ENCODE peak calls at places on chromosomes 3 and 15, in five cellular contexts. G, M, X, N and C are unnamed samples.
A peak's percentile ranks its signal among the peaks of the same experiment; 100 is the strongest.

GRCh38 chr3:171184372-171184771 is 157.9 kb upstream of the SLC2A2 start:
- DNase-seq in G (no peak), M (no peak), X (peak; percentile 50), N (no peak), C (no peak)

GRCh38 chr3:115932807-115933206 is 309.5 kb downstream of the GAP43 start:
- DNase-seq in G (no peak), M (no peak), X (peak; percentile 22), N (no peak), C (no peak)

GRCh38 chr15:77070500-77071337 is at the start of gene TSPAN3:
- DNase-seq in G (peak; percentile 92), M (peak; percentile 75), X (peak; percentile 95), N (peak; percentile 92), C (peak; percentile 74)

GRCh38 chr3:120203016-120203415 is 82.0 kb downstream of the GPR156 start:
- DNase-seq in G (no peak), M (peak; percentile 57), X (no peak), N (peak; percentile 62), C (no peak)

GRCh38 chr3:41716391-41716910 is 245.5 kb downstream of the ULK4 start:
- DNase-seq in G (no peak), M (no peak), X (no peak), N (peak; percentile 44), C (no peak)

GRCh38 chr15:90645873-90646605 is 71.1 kb upstream of the BLM start:
- DNase-seq in G (no peak), M (no peak), X (no peak), N (no peak), C (no peak)

GRCh38 chr15:85766007-85766831 is 28.5 kb downstream of the KLHL25 start:
- DNase-seq in G (no peak), M (no peak), X (no peak), N (no peak), C (peak; percentile 38)

GRCh38 chr15:101024709-101025108 is 105.6 kb downstream of the LRRK1 start:
- DNase-seq in G (no peak), M (no peak), X (no peak), N (no peak), C (no peak)

GRCh38 chr15:88834211-88834812 is 31.1 kb downstream of the ACAN start:
- DNase-seq in G (peak; percentile 49), M (peak; percentile 31), X (no peak), N (peak; percentile 45), C (no peak)

GRCh38 chr15:29568840-29569532 is 253.3 kb downstream of the TJP1 start:
- DNase-seq in G (no peak), M (peak; percentile 69), X (no peak), N (peak; percentile 70), C (no peak)

GRCh38 chr15:58505581-58505980 is 73.8 kb downstream of the LIPC start:
- DNase-seq in G (no peak), M (peak; percentile 3), X (no peak), N (peak; percentile 50), C (no peak)

GRCh38 chr3:66038726-66039589 is at the start of gene MAGI1:
- DNase-seq in G (peak; percentile 81), M (peak; percentile 92), X (peak; percentile 87), N (peak; percentile 85), C (peak; percentile 82)

GRCh38 chr15:56736308-56736707 is 3.0 kb upstream of the ZNF280D start:
- DNase-seq in G (no peak), M (peak; percentile 42), X (no peak), N (peak; percentile 19), C (no peak)

GRCh38 chr3:170493712-170494182 is 75.1 kb downstream of the CLDN11 start:
- DNase-seq in G (no peak), M (peak; percentile 43), X (no peak), N (no peak), C (no peak)

GRCh38 chr3:134312072-134312872 is 61.6 kb upstream of the RYK start:
- DNase-seq in G (no peak), M (peak; percentile 80), X (peak; percentile 29), N (peak; percentile 27), C (no peak)

GRCh38 chr3:169627073-169627472 is 36.4 kb downstream of the MECOM start:
- DNase-seq in G (no peak), M (no peak), X (no peak), N (no peak), C (no peak)

GRCh38 chr15:79172032-79172481 is 81.5 kb upstream of the RASGRF1 start:
- DNase-seq in G (no peak), M (no peak), X (no peak), N (no peak), C (no peak)

GRCh38 chr15:89756897-89757296 is 5.8 kb upstream of the MESP1 start:
- DNase-seq in G (no peak), M (no peak), X (no peak), N (peak; percentile 91), C (no peak)

GRCh38 chr3:12483364-12483763 is 916 bp upstream of the TSEN2 start:
- DNase-seq in G (no peak), M (peak; percentile 20), X (no peak), N (peak; percentile 35), C (no peak)

GRCh38 chr15:56234804-56235203 is 8.9 kb downstream of the RFX7 start:
- DNase-seq in G (no peak), M (no peak), X (no peak), N (no peak), C (no peak)

GRCh38 chr15:43517354-43518072 is at the start of gene MAP1A:
- DNase-seq in G (peak; percentile 45), M (peak; percentile 40), X (no peak), N (no peak), C (no peak)

GRCh38 chr3:61682671-61683408 is 121.5 kb downstream of the PTPRG start:
- DNase-seq in G (no peak), M (peak; percentile 23), X (peak; percentile 41), N (no peak), C (no peak)

GRCh38 chr15:63402498-63403253 is 21.0 kb upstream of the CA12 start:
- DNase-seq in G (no peak), M (peak; percentile 49), X (no peak), N (peak; percentile 70), C (no peak)

GRCh38 chr3:51393564-51393963 is 2.5 kb downstream of the RBM15B start:
- DNase-seq in G (no peak), M (no peak), X (no peak), N (no peak), C (no peak)

GRCh38 chr15:48627260-48627969 is 18.1 kb downstream of the FBN1 start:
- DNase-seq in G (no peak), M (peak; percentile 54), X (no peak), N (peak; percentile 40), C (no peak)

GRCh38 chr3:69865920-69866679 is 126.8 kb downstream of the MITF start:
- DNase-seq in G (no peak), M (peak; percentile 78), X (no peak), N (no peak), C (no peak)

GRCh38 chr15:87850916-87851315 is 405.6 kb downstream of the NTRK3 start:
- DNase-seq in G (no peak), M (no peak), X (no peak), N (no peak), C (no peak)

GRCh38 chr15:37907136-37907535 is 27.3 kb upstream of the TMCO5A start:
- DNase-seq in G (no peak), M (peak; percentile 64), X (no peak), N (peak; percentile 71), C (no peak)

GRCh38 chr3:149188494-149188893 is 33.1 kb downstream of the CP start:
- DNase-seq in G (no peak), M (no peak), X (no peak), N (no peak), C (no peak)

GRCh38 chr15:77034620-77035467 is 36.1 kb downstream of the TSPAN3 start:
- DNase-seq in G (peak; percentile 47), M (no peak), X (no peak), N (peak; percentile 48), C (no peak)